ENCODE peak calls at places on chromosome 11, in seven cellular contexts. P is sigmoid colon, J is uterus, S is prostate gland, I is gastrocnemius medialis, Q is breast epithelium, G is IMR-90. N is an unnamed sample.

GRCh38 chr11:69425895-69426544 is 55.4 kb upstream of the LINC01488 start:
- DNase-seq in P (no peak), Q (no peak), J (no peak), G (no peak), S (no peak), I (no peak), N (no peak)

GRCh38 chr11:63608353-63609345 is 5.6 kb downstream of the PLAAT3 start:
- DNase-seq in S (no peak), Q (no peak), J (no peak), I (no peak), G (peak), P (peak), N (no peak)

GRCh38 chr11:45085657-45086501 is 60.6 kb upstream of the PRDM11 start:
- DNase-seq in J (no peak), I (no peak), P (no peak), Q (no peak), G (no peak), S (no peak), N (no peak)

GRCh38 chr11:17013548-17014320 is 480 bp downstream of the PLEKHA7 start:
- DNase-seq in Q (no peak), I (no peak), J (no peak), P (peak), S (no peak), G (no peak), N (peak)

GRCh38 chr11:86699036-86699791 is 26.8 kb upstream of the ME3 start:
- DNase-seq in P (no peak), G (peak), Q (no peak), J (no peak), S (peak), I (no peak), N (no peak)

GRCh38 chr11:72653616-72654000 is 20.6 kb downstream of the PDE2A start:
- DNase-seq in Q (no peak), G (no peak), I (no peak), P (no peak), J (no peak), S (no peak), N (no peak)

GRCh38 chr11:96073536-96073935 is 149.6 kb upstream of the MTMR2 start:
- DNase-seq in G (no peak), I (no peak), P (no peak), Q (no peak), S (no peak), J (no peak), N (no peak)

GRCh38 chr11:74325649-74326645 is 14.5 kb upstream of the P4HA3 start:
- DNase-seq in J (peak), P (peak), I (peak), Q (no peak), S (peak), G (peak), N (peak)

GRCh38 chr11:63699906-63700305 is 18.6 kb downstream of the RTN3 start:
- DNase-seq in S (no peak), Q (no peak), G (no peak), J (no peak), I (no peak), P (no peak), N (no peak)

GRCh38 chr11:72712168-72712721 is 38.0 kb upstream of the PDE2A start:
- DNase-seq in J (no peak), I (peak), S (no peak), Q (no peak), G (no peak), P (peak), N (no peak)

GRCh38 chr11:107741044-107741823 is 29.4 kb upstream of the SLN start:
- DNase-seq in G (peak), Q (no peak), J (no peak), I (no peak), S (peak), P (no peak), N (peak)

GRCh38 chr11:96524475-96524874 is 134.7 kb downstream of the JRKL start:
- DNase-seq in P (no peak), S (no peak), Q (no peak), I (no peak), J (no peak), G (peak), N (no peak)

GRCh38 chr11:45234306-45235006 is 51.7 kb downstream of the SYT13 start:
- DNase-seq in S (no peak), P (peak), I (no peak), J (no peak), G (no peak), Q (no peak), N (no peak)

GRCh38 chr11:65445101-65445603 is 22.6 kb downstream of the NEAT1 start:
- DNase-seq in I (peak), P (no peak), S (no peak), J (no peak), G (peak), Q (no peak), N (no peak)

GRCh38 chr11:11626128-11626527 is 4.3 kb upstream of the GALNT18 start:
- DNase-seq in Q (no peak), J (no peak), I (no peak), S (no peak), P (no peak), G (no peak), N (no peak)

GRCh38 chr11:99419991-99420390 is 399.2 kb downstream of the CNTN5 start:
- DNase-seq in J (no peak), G (no peak), Q (no peak), P (no peak), I (no peak), S (no peak), N (no peak)

GRCh38 chr11:61864814-61865775 is 26.2 kb downstream of the FADS3 start:
- DNase-seq in J (no peak), S (no peak), Q (no peak), P (no peak), I (no peak), G (no peak), N (no peak)

DNA sequence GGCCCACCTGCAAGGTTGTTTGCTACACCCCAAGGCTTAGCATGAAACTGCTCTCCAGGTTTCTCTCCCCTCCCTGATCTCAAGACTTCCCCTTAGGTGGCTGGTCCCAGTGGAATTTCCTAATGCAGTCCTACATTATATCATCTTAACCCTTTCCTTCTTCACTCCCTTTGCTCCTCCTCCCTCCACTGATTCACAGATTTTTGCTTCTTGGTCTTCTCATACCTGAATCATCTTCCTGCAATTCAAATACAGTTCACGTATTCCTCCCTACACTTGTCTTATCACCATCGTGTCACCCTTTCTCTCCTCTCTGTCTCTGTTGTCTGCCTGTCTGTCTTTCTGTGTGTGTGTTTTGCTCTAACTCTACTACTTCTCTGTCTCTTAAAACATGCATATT is 17.0 kb downstream of the MMP10 start:
- DNase-seq in G (peak), Q (no peak), S (no peak), J (no peak), P (no peak), I (no peak), N (no peak)
- TF ChIP-seq POLR2A in G (no peak), Q (no peak), S (no peak), J (no peak), P (no peak), I (no peak), N (no peak)

GRCh38 chr11:24617856-24618255 is 121.0 kb downstream of the LUZP2 start:
- DNase-seq in G (no peak), P (no peak), Q (no peak), I (no peak), S (no peak), J (no peak), N (no peak)
- TF ChIP-seq CTCF in G (no peak), P (no peak), Q (no peak), I (no peak), S (no peak), J (no peak), N (no peak)

GRCh38 chr11:124081496-124081895 is 33.8 kb upstream of the VWA5A start:
- DNase-seq in J (no peak), I (no peak), P (no peak), G (no peak), S (no peak), Q (no peak), N (no peak)
- H3K27ac ChIP-seq in J (no peak), I (no peak), P (no peak), G (no peak), S (no peak), Q (no peak), N (no peak)

GRCh38 chr11:67055812-67056211 is 835 bp upstream of the RHOD start:
- DNase-seq in I (no peak), P (no peak), S (no peak), G (peak), J (no peak), Q (no peak), N (peak)

GRCh38 chr11:67057410-67057757 is 737 bp downstream of the RHOD start:
- DNase-seq in P (no peak), S (peak), J (no peak), Q (no peak), I (no peak), G (no peak), N (peak)

GRCh38 chr11:67058506-67058905 is 1.9 kb downstream of the RHOD start:
- DNase-seq in P (no peak), J (no peak), S (no peak), G (no peak), I (no peak), Q (no peak), N (no peak)

GRCh38 chr11:67056267-67056639 is 394 bp upstream of the RHOD start:
- DNase-seq in G (no peak), I (no peak), P (no peak), Q (no peak), S (no peak), J (no peak), N (no peak)

GRCh38 chr11:67056640-67057409 is at the start of gene RHOD:
- DNase-seq in S (peak), P (no peak), G (no peak), J (peak), Q (peak), I (no peak), N (peak)
- TF ChIP-seq POLR2A in S (peak), P (no peak), G (no peak), J (no peak), Q (no peak), I (no peak), N (peak)

GRCh38 chr11:117421471-117421870 is 93.8 kb downstream of the CEP164 start:
- DNase-seq in I (no peak), S (no peak), Q (no peak), G (no peak), J (no peak), P (peak), N (no peak)
- TF ChIP-seq CTCF in I (no peak), S (no peak), Q (no peak), G (no peak), J (no peak), P (no peak), N (no peak)

GRCh38 chr11:8038811-8039529 is 42.0 kb upstream of the TUB start:
- DNase-seq in S (no peak), G (no peak), J (no peak), Q (no peak), P (no peak), I (no peak), N (no peak)

GRCh38 chr11:8038393-8038792 is 42.6 kb upstream of the TUB start:
- DNase-seq in J (no peak), G (no peak), I (no peak), S (no peak), P (no peak), Q (no peak), N (no peak)

GRCh38 chr11:8036002-8036802 is 44.8 kb upstream of the TUB start:
- DNase-seq in S (no peak), G (no peak), P (no peak), Q (no peak), I (no peak), J (no peak), N (no peak)

GRCh38 chr11:8035225-8035846 is 45.7 kb upstream of the TUB start:
- DNase-seq in P (no peak), G (no peak), I (no peak), S (no peak), J (no peak), Q (no peak), N (no peak)

DNA sequence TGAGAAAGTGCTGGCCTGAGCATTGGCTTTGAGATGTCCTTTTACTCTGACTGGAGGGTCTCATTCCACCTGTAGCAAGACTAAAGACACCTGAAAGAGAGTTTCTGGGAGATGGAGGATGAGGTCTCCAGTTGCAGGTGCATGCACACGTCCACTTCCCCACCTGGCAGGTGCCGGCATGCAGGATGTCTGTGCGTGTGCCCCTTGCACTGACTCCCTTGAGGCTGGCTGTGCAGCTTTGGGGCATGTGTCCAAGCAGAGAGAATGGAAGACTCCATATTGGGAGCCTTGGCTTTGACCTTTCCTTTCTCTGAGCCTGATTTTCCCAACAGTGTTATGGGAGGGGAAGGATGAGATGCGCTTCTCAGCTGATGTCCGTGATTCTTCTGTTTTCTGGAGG is 44.0 kb upstream of the TUB start:
- DNase-seq in S (no peak), G (no peak), I (no peak), J (no peak), Q (no peak), P (no peak), N (no peak)
- H3K27ac ChIP-seq in S (no peak), G (no peak), I (no peak), J (no peak), Q (no peak), P (no peak), N (no peak)

DNA sequence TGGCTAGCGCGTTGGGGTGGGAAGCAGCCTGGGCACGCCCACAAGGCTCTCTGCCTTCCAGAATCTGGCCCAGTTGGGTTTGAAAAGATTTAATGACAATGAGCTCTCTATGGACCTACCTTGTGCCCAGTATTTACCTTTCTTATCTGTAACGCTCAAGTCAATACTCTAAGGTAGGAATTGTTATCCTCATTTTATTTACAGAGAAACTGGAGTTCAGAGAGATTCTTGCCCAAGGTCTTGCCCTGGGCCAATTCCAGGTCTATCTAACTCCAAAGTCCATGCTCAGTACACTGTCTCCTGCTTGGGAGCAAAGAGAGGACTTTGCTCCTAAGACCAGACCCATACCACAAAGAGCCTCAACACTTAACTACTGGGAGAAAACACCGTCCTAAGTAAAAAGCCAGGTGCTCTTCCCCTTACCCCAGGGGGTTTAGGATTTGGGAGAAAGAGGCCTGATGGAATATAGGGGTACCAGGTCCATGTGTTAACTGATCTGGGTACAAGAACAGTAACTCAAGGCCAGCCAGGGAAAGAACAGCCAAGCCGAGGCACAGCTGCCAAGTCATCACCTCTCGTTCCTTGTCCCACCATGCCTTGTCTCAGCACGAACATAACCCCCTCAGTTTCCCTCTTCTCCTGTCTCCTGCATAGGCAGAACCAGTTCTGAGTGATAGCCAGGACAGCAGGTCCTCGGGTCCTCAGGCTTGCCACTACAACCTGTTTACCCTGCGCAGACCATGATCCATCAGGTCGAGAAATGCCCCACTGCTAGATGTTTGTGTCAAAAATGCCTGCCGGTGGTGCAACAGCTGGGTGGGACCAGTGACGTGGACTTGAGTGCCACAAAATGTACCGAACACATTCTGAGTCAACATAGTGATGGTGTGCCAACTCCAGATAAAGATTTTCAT is 14.6 kb downstream of the APOA4 start:
- DNase-seq in I (no peak), J (no peak), Q (peak), G (peak), S (peak), P (peak), N (peak)
- TF ChIP-seq POLR2A in I (no peak), J (no peak), Q (no peak), G (no peak), S (no peak), P (no peak), N (no peak)

N was measured in body of pancreas.